ENCODE peak calls at places on chromosomes 13 and 19, in ten cellular contexts. L, T, K, Z, N, F, U, Q, C and J are unnamed samples.

GRCh38 chr13:103101500-103101899 is 35.3 kb upstream of the SLC10A2 start:
- DNase-seq in K (no peak), C (no peak), Q (no peak), N (no peak), T (no peak), L (no peak), Z (no peak), F (no peak), U (no peak), J (no peak)

GRCh38 chr19:2016041-2016807 is 710 bp upstream of the BTBD2 start:
- DNase-seq in U (peak), K (peak), L (peak), Q (peak), T (peak), Z (peak), N (peak), F (peak), C (peak), J (peak)

GRCh38 chr13:52447815-52448552 is 2.5 kb downstream of the VPS36 start:
- DNase-seq in Z (no peak), C (no peak), K (no peak), T (no peak), F (no peak), Q (no peak), U (no peak), N (no peak), L (peak), J (no peak)

GRCh38 chr19:35345671-35346111 is 2.0 kb upstream of the FFAR1 start:
- DNase-seq in Z (no peak), C (no peak), K (peak), U (no peak), Q (no peak), N (no peak), F (peak), T (peak), L (no peak), J (no peak)

GRCh38 chr13:56182598-56182997 is 958.1 kb upstream of the PRR20A start:
- DNase-seq in T (no peak), F (no peak), L (no peak), Z (no peak), C (no peak), N (no peak), U (no peak), Q (no peak), K (no peak), J (no peak)

GRCh38 chr19:29687244-29687896 is 22.1 kb downstream of the PLEKHF1 start:
- DNase-seq in Q (peak), L (peak), U (no peak), F (no peak), K (no peak), C (no peak), T (no peak), N (peak), Z (peak), J (no peak)

GRCh38 chr13:35475131-35475959 is 1.1 kb downstream of the MAB21L1 start:
- DNase-seq in U (peak), F (no peak), Q (no peak), N (no peak), T (no peak), L (peak), C (no peak), K (peak), Z (peak), J (no peak)

GRCh38 chr19:14553939-14554243 is 18.0 kb downstream of the NDUFB7 start:
- DNase-seq in Z (no peak), T (no peak), Q (no peak), N (no peak), K (no peak), U (no peak), L (no peak), C (no peak), F (no peak), J (no peak)

GRCh38 chr19:45954132-45954531 is 19.5 kb downstream of the NOVA2 start:
- DNase-seq in Q (no peak), L (peak), K (no peak), C (no peak), Z (no peak), F (no peak), U (no peak), N (no peak), T (no peak), J (no peak)

GRCh38 chr19:58305932-58306323 is 751 bp downstream of the ERVK3-1 start:
- DNase-seq in Z (no peak), U (no peak), Q (no peak), T (peak), C (no peak), N (no peak), K (no peak), F (no peak), L (no peak), J (no peak)

GRCh38 chr13:29674532-29674931 is 79.0 kb upstream of the SLC7A1 start:
- DNase-seq in L (peak), T (no peak), C (no peak), K (no peak), Z (peak), U (no peak), N (peak), Q (peak), F (no peak), J (no peak)

GRCh38 chr19:3723883-3724282 is 15.7 kb downstream of the TJP3 start:
- DNase-seq in L (no peak), Z (no peak), K (no peak), C (no peak), Q (no peak), F (no peak), N (no peak), T (no peak), U (no peak), J (no peak)

GRCh38 chr13:61383101-61383500 is 32.5 kb downstream of the PCDH20 start:
- DNase-seq in C (no peak), L (no peak), K (no peak), Z (no peak), N (no peak), F (no peak), U (no peak), Q (no peak), T (no peak), J (no peak)

GRCh38 chr19:18306903-18307681 is 15.8 kb downstream of the LSM4 start:
- DNase-seq in F (no peak), T (peak), Q (no peak), Z (no peak), L (no peak), K (no peak), C (no peak), U (no peak), N (no peak), J (no peak)
- TF ChIP-seq CTCF in F (no peak), T (no peak), Q (no peak), Z (no peak), L (no peak), K (no peak), C (no peak), U (no peak), N (no peak), J (no peak)

DNA sequence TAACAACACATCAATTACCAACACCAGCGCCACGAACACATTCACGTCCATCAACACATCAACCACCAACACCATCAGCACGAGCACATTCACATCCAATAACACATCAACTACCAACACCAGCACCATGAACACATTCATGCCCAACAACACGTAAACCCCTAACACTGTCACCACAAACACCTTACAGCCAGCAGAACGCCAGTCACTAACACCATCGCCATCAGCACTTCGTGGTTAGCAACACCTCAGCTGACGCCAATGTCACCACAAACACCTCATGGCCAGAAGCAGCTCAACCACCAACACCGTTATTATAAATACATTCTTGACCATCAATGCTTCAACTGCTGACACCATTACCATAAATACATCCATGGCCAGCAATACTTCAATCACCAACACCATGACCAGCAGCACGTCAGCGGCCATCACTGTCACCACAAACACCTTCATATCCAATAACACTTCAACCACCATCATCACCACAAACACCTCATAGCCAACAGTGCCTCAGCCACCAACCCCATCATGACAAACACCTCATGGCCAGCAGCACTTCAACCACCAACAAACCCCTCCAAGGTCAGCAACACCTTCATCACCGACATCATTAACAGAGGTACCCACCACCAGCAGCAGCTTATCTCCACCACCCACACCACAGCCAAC is 9.4 kb downstream of the FCER2 start:
- DNase-seq in K (no peak), F (no peak), T (no peak), L (no peak), Q (no peak), U (no peak), Z (no peak), C (no peak), N (no peak), J (no peak)
- H3K27ac ChIP-seq in K (no peak), F (no peak), T (no peak), L (no peak), Q (no peak), U (no peak), Z (no peak), C (no peak), N (no peak), J (no peak)

GRCh38 chr19:17953316-17953801 is 13.5 kb upstream of the KCNN1 start:
- DNase-seq in K (peak), F (peak), N (no peak), C (no peak), Z (no peak), Q (no peak), U (no peak), L (no peak), T (no peak), J (no peak)
- TF ChIP-seq CTCF in K (no peak), F (no peak), N (no peak), C (no peak), Z (no peak), Q (no peak), U (no peak), L (no peak), T (no peak), J (no peak)

DNA sequence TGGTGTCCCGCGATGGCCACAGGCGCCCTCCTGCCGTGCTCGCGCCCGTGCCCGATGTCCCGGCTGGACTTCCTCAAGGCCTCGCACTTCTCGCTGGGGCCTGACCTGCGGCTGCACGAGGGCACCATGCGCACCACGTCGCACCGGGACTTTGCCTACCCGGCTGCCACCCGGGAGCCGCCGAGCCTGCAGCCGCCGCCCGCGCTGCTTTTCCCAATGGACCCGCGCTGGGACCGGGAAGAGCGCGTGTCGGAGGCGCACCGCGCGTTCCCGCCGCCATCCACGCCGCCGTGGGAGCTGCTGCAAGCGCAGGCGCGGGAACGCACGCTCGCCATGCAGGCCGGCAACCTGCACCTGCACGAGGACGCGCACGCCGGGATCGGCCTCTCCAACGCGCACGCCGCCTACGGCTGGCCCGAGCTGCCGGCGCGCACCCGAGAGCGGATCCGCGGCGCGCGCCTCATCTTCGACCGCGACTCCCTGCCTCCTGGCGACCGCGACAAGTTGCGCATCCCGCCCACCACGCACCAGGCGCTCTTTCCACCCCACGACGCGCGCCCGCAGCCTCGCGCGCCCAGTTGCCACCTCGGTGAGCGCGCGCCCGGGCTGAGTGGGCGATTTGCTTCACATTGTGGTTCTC is 12.1 kb upstream of the PEX11G start:
- DNase-seq in T (no peak), U (no peak), Z (peak), N (peak), L (peak), C (no peak), K (peak), F (no peak), Q (peak), J (peak)
- H3K27ac ChIP-seq in T (no peak), U (no peak), Z (no peak), N (peak), L (no peak), C (no peak), K (no peak), F (no peak), Q (no peak), J (no peak)

DNA sequence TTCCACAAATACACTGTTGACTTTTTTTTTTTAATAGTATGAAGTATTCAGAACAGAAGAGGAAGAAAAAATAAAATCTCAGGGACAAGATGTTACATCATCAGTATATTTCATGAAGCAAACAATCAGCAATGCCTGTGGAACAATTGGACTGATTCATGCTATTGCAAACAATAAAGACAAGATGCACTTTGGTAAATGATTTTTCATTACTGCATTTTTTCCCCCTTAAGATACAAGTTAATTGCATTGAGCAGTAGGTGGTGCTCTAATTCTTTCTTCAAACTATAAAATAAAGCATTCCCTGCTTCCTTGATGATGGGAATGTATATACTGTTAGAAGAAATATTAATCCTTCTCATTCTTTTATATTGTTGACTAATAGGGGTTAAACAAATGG is 17.1 kb downstream of the UCHL3 start:
- DNase-seq in F (no peak), T (no peak), C (no peak), U (no peak), Q (peak), K (no peak), N (peak), L (peak), Z (peak), J (no peak)
- TF ChIP-seq CTCF in F (no peak), T (peak), C (no peak), U (no peak), Q (peak), K (peak), N (peak), L (peak), Z (peak), J (no peak)

GRCh38 chr13:46171223-46171622 is 10.8 kb downstream of the LCP1 start:
- DNase-seq in F (no peak), L (no peak), C (no peak), N (no peak), T (no peak), U (no peak), K (no peak), Q (no peak), Z (no peak), J (no peak)
- H3K27ac ChIP-seq in F (no peak), L (no peak), C (no peak), N (no peak), T (peak), U (no peak), K (no peak), Q (no peak), Z (no peak), J (no peak)

GRCh38 chr13:28528848-28529247 is 33.9 kb upstream of the FLT1 start:
- DNase-seq in Q (peak), C (no peak), N (no peak), T (no peak), F (no peak), U (no peak), K (no peak), L (no peak), Z (no peak), J (no peak)
- TF ChIP-seq CTCF in Q (peak), C (no peak), N (no peak), T (peak), F (no peak), U (no peak), K (no peak), L (no peak), Z (peak), J (no peak)

GRCh38 chr19:49486232-49486631 is 1.2 kb upstream of the RPL13A start:
- DNase-seq in K (peak), Z (no peak), C (no peak), L (no peak), Q (no peak), T (no peak), F (no peak), N (no peak), U (no peak), J (no peak)

GRCh38 chr19:49488046-49488862 is 846 bp downstream of the RPL13A start:
- DNase-seq in Q (no peak), L (no peak), C (no peak), F (no peak), T (no peak), K (no peak), Z (no peak), U (no peak), N (no peak), J (no peak)

GRCh38 chr19:49487277-49488045 is at the start of gene RPL13A:
- DNase-seq in Q (peak), Z (peak), C (peak), K (peak), T (peak), N (peak), L (peak), F (peak), U (peak), J (peak)

GRCh38 chr19:49488863-49489537 is 1.6 kb downstream of the RPL13A start:
- DNase-seq in L (no peak), T (no peak), Z (no peak), C (no peak), K (peak), F (no peak), Q (no peak), U (no peak), N (no peak), J (no peak)

DNA sequence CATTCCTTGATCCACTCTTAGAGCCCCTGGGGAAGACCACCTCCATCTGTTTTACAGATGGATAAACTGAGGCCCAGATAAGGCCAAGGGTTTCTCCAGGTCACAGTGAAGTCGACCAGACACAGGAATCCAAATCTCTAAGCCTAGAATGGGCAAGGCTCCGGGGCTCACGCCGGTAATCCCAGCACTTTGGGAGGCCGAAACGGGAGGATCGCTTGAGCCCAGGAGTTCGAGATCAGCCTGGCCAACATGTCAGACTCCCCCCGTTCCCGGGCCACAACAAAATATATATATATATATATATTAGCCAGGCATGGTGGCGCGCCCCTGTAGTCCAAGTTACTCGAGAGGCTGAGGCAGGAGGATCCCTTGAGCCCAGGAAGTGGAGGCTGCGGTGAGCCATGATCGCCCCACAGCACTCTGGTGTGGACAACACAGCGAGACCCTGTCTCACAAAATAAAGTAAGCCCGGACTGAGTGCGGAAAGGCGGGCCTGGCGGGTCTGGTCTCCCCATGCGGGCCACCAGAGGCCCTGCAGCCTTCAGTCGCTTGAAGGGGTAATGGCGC is 615 bp upstream of the RPL13A start:
- DNase-seq in F (no peak), Q (no peak), C (no peak), N (no peak), U (no peak), T (no peak), L (no peak), Z (no peak), K (no peak), J (no peak)
- H3K27ac ChIP-seq in F (peak), Q (no peak), C (peak), N (peak), U (peak), T (peak), L (no peak), Z (peak), K (no peak), J (no peak)

GRCh38 chr13:37640499-37640898 is 41.9 kb upstream of the POSTN start:
- DNase-seq in Z (peak), K (no peak), N (peak), Q (peak), F (no peak), C (no peak), T (no peak), L (peak), U (no peak), J (no peak)
- TF ChIP-seq CTCF in Z (peak), K (peak), N (peak), Q (peak), F (no peak), C (no peak), T (no peak), L (peak), U (no peak), J (no peak)

DNA sequence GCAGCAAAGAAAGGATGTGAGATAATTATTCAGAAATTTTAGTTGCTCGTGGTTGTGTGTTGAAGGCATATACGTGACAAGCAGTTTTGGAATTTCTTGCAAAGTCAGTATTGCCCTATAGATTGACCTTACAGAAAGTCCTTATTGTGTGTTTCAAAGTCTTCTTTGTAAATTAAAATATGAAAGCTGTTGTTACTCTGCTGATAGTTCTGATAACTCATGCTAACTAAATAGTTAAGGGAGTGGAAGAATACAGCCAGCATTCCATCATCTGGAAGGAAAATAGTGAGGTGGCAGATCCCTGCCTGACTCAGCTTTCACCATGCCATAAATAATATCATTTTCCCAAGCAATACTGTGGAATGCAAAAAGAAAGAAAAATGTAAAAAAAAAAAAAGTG is 27.2 kb downstream of the WASF3 start:
- DNase-seq in U (no peak), Z (peak), N (no peak), C (no peak), L (peak), Q (peak), F (no peak), T (no peak), K (no peak), J (no peak)
- H3K27ac ChIP-seq in U (no peak), Z (peak), N (no peak), C (no peak), L (no peak), Q (no peak), F (no peak), T (no peak), K (no peak), J (no peak)